ENCODE peak calls at places on chromosome 16, in ten cellular contexts. G, L, P, I, V, K, O, E, J and M are unnamed samples.

GRCh38 chr16:47712276-47713224 is 251.4 kb downstream of the PHKB start:
- DNase-seq in K (peak; percentile 17), L (peak; percentile 17), E (no peak), G (no peak), O (no peak), V (no peak), I (peak; percentile 76), P (no peak), J (peak; percentile 44), M (peak; percentile 73)

GRCh38 chr16:3564889-3565141 is 12.4 kb downstream of the NLRC3 start:
- DNase-seq in P (no peak), K (no peak), L (no peak), J (no peak), O (no peak), E (no peak), V (no peak), G (no peak), I (no peak), M (peak; percentile 62)

GRCh38 chr16:49757744-49758069 is 98.2 kb downstream of the ZNF423 start:
- DNase-seq in K (no peak), V (no peak), G (no peak), I (no peak), E (no peak), P (no peak), L (no peak), J (no peak), O (no peak), M (no peak)

GRCh38 chr16:346587-346986 is 5.9 kb downstream of the AXIN1 start:
- DNase-seq in L (peak; percentile 8), J (no peak), O (no peak), I (no peak), E (no peak), G (no peak), P (no peak), V (no peak), K (no peak), M (no peak)

GRCh38 chr16:15644306-15644961 is 1.5 kb upstream of the MARF1 start:
- DNase-seq in V (no peak), E (peak; percentile 55), K (no peak), P (peak; percentile 63), L (no peak), I (no peak), O (no peak), J (no peak), G (no peak), M (no peak)

GRCh38 chr16:30666681-30667080 is 8.4 kb downstream of the FBRS start:
- DNase-seq in V (no peak), L (no peak), J (no peak), P (no peak), O (no peak), G (no peak), I (no peak), K (no peak), E (no peak), M (peak; percentile 19)

GRCh38 chr16:77499373-77500285 is 64.8 kb upstream of the ADAMTS18 start:
- DNase-seq in V (no peak), E (peak; percentile 11), K (no peak), P (peak; percentile 56), G (peak; percentile 6), L (peak; percentile 13), J (no peak), I (no peak), O (peak; percentile 29), M (no peak)

GRCh38 chr16:69621225-69621624 is 55.5 kb downstream of the NFAT5 start:
- DNase-seq in G (no peak), E (no peak), K (no peak), P (no peak), L (no peak), V (no peak), I (no peak), J (no peak), O (no peak), M (no peak)

GRCh38 chr16:74738134-74738541 is 36.5 kb downstream of the FA2H start:
- DNase-seq in I (no peak), G (peak; percentile 83), E (no peak), O (no peak), K (no peak), L (no peak), V (no peak), J (no peak), P (no peak), M (peak; percentile 80)

GRCh38 chr16:2213817-2214720 is 571 bp downstream of the PGP start:
- DNase-seq in L (no peak), J (no peak), P (no peak), K (no peak), V (no peak), G (no peak), I (peak; percentile 84), E (no peak), O (no peak), M (peak; percentile 81)

GRCh38 chr16:78628526-78628925 is 529.1 kb downstream of the WWOX start:
- DNase-seq in E (no peak), V (no peak), I (no peak), P (no peak), J (no peak), L (no peak), G (no peak), O (no peak), K (no peak), M (no peak)

GRCh38 chr16:50297301-50298074 is 31.1 kb downstream of the ADCY7 start:
- DNase-seq in L (no peak), G (no peak), E (no peak), O (no peak), V (peak; percentile 4), P (no peak), I (peak; percentile 67), K (peak; percentile 77), J (peak; percentile 34), M (peak; percentile 70)

GRCh38 chr16:1366712-1367299 is 15.1 kb downstream of the GNPTG start:
- DNase-seq in O (no peak), I (no peak), V (no peak), L (no peak), P (no peak), K (no peak), G (no peak), J (no peak), E (no peak), M (peak; percentile 70)

GRCh38 chr16:17397499-17397891 is 73.3 kb downstream of the XYLT1 start:
- DNase-seq in E (no peak), G (peak; percentile 41), L (peak; percentile 50), J (no peak), K (peak; percentile 61), V (peak; percentile 57), P (peak; percentile 50), O (peak; percentile 32), I (no peak), M (no peak)

GRCh38 chr16:56871172-56871593 is 6.2 kb downstream of the SLC12A3 start:
- DNase-seq in I (no peak), L (peak; percentile 41), O (no peak), V (peak; percentile 65), E (no peak), K (peak; percentile 49), J (no peak), G (no peak), P (peak; percentile 59), M (no peak)

GRCh38 chr16:86984286-86984685 is 332.9 kb downstream of the C16orf95 start:
- DNase-seq in P (no peak), O (no peak), L (no peak), G (no peak), J (no peak), E (no peak), V (no peak), K (no peak), I (no peak), M (peak; percentile 37)

GRCh38 chr16:86986809-86987487 is 330.2 kb downstream of the C16orf95 start:
- DNase-seq in V (no peak), P (no peak), K (no peak), L (no peak), E (no peak), G (no peak), J (no peak), O (no peak), I (no peak), M (peak; percentile 44)

GRCh38 chr16:86984975-86985655 is 332.1 kb downstream of the C16orf95 start:
- DNase-seq in V (no peak), G (no peak), E (no peak), O (peak; percentile 77), K (no peak), J (no peak), L (no peak), P (peak; percentile 31), I (no peak), M (peak; percentile 18)

GRCh38 chr16:86985656-86986030 is 331.5 kb downstream of the C16orf95 start:
- DNase-seq in P (no peak), J (no peak), L (no peak), I (no peak), K (no peak), V (no peak), E (no peak), O (no peak), G (no peak), M (peak; percentile 62)

GRCh38 chr16:86986136-86986535 is 331.1 kb downstream of the C16orf95 start:
- DNase-seq in V (no peak), L (no peak), O (no peak), K (no peak), I (no peak), P (no peak), E (no peak), G (no peak), J (no peak), M (peak; percentile 32)
- TF ChIP-seq CTCF in V (no peak), L (peak; percentile 4), O (no peak), K (no peak), I (no peak), P (no peak), E (no peak), G (no peak), J (no peak), M (no peak)

GRCh38 chr16:58127033-58127556 is 2.1 kb downstream of the CFAP20 start:
- DNase-seq in V (peak; percentile 39), G (no peak), P (peak; percentile 71), K (no peak), E (peak; percentile 14), J (no peak), I (no peak), L (peak; percentile 82), O (no peak), M (no peak)
- TF ChIP-seq CTCF in V (peak; percentile 48), G (peak; percentile 31), P (peak; percentile 47), K (peak; percentile 56), E (peak; percentile 33), J (peak; percentile 24), I (peak; percentile 31), L (peak; percentile 38), O (no peak), M (no peak)

DNA sequence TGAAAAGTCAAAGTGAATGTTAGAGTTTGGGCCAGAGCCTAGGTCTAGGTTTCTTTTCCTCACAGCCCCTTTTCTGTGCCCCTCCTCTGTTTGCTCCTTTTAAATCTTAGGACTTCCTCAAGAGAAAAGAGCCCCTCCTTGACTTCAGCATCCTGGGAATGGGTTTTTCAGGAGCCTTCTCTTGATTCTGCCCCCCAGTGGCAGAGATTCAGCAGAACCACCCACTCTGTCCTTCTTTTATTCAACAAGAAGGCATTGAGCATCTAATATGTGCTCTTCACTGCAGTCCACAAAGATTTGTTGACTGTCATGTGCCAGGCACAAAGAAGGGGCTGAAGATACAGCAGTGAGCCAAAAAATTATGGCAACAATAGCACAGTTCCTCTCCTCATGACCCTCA is 270.8 kb upstream of the CDH5 start:
- DNase-seq in I (no peak), O (no peak), K (no peak), J (no peak), L (no peak), P (no peak), E (no peak), G (no peak), V (no peak), M (no peak)
- TF ChIP-seq CTCF in I (no peak), O (no peak), K (no peak), J (no peak), L (no peak), P (no peak), E (peak; percentile 12), G (no peak), V (no peak), M (no peak)

GRCh38 chr16:88002749-88003148 is 51.5 kb downstream of the BANP start:
- DNase-seq in I (peak; percentile 50), J (no peak), E (no peak), P (no peak), G (no peak), K (no peak), O (no peak), L (no peak), V (no peak), M (no peak)
- TF ChIP-seq CTCF in I (no peak), J (no peak), E (no peak), P (no peak), G (no peak), K (no peak), O (no peak), L (no peak), V (no peak), M (no peak)